ENCODE peak calls at places on chromosomes 13 and 19, in eight cellular contexts. J is CD4-positive, alpha-beta T cell; B is ovary; K is ELR; Y is small intestine; N is fibroblast of the conjunctiva; Q is osteocyte; L is left colon. W is an unnamed sample.

GRCh38 chr19:29785360-29785759 is 26.4 kb upstream of the CCNE1 start:
- DNase-seq in N (no peak), K (no peak), J (no peak), L (no peak), Y (no peak), Q (no peak), B (no peak), W (no peak)

GRCh38 chr19:23980805-23981204 is 66.1 kb downstream of the ZNF726 start:
- DNase-seq in B (no peak), Y (no peak), K (no peak), N (no peak), J (no peak), L (no peak), Q (no peak), W (no peak)

GRCh38 chr19:55452381-55453325 is 8.8 kb downstream of the ISOC2 start:
- DNase-seq in Y (peak; percentile 21), L (no peak), K (peak; percentile 65), Q (peak; percentile 89), J (no peak), N (no peak), B (peak; percentile 75), W (peak; percentile 49)

GRCh38 chr19:39430675-39431593 is 4.8 kb downstream of the RPS16 start:
- DNase-seq in N (no peak), J (no peak), L (no peak), Q (no peak), Y (peak; percentile 38), K (peak; percentile 99), B (no peak), W (no peak)

GRCh38 chr13:53499551-53499950 is 470.9 kb downstream of the OLFM4 start:
- DNase-seq in J (no peak), K (no peak), L (no peak), Q (no peak), B (no peak), N (no peak), Y (no peak), W (no peak)

GRCh38 chr19:30079200-30079599 is 137.2 kb downstream of the URI1 start:
- DNase-seq in J (peak; percentile 2), B (no peak), N (no peak), L (no peak), Y (no peak), Q (no peak), K (no peak), W (no peak)

GRCh38 chr19:2434267-2434666 is 6.9 kb upstream of the TIMM13 start:
- DNase-seq in B (no peak), L (no peak), K (no peak), Y (no peak), N (no peak), J (no peak), Q (no peak), W (no peak)

GRCh38 chr19:23904406-23904805 is 10.3 kb upstream of the ZNF726 start:
- DNase-seq in Q (no peak), Y (no peak), N (no peak), L (no peak), K (no peak), B (no peak), J (no peak), W (no peak)

GRCh38 chr13:111371211-111371610 is 50.8 kb downstream of the TEX29 start:
- DNase-seq in J (no peak), Q (peak; percentile 11), L (no peak), N (peak; percentile 10), K (no peak), B (no peak), Y (no peak), W (no peak)

GRCh38 chr13:103283451-103283820 is 217.2 kb upstream of the SLC10A2 start:
- DNase-seq in B (no peak), J (no peak), Y (no peak), Q (no peak), K (no peak), L (no peak), N (no peak), W (no peak)

GRCh38 chr19:42229263-42229854 is 9.2 kb downstream of the ZNF526 start:
- DNase-seq in K (no peak), N (no peak), Y (no peak), B (no peak), Q (no peak), J (no peak), L (no peak), W (no peak)

GRCh38 chr13:114282143-114282685 is 813 bp downstream of the UPF3A start:
- DNase-seq in B (peak; percentile 27), L (peak; percentile 38), Q (peak; percentile 87), Y (no peak), J (peak; percentile 41), K (peak; percentile 80), N (no peak), W (peak; percentile 47)

GRCh38 chr13:39451301-39451700 is 151.7 kb downstream of the LHFPL6 start:
- DNase-seq in L (no peak), K (no peak), B (no peak), N (no peak), Y (peak; percentile 2), J (no peak), Q (no peak), W (no peak)

GRCh38 chr13:113110852-113111315 is 5.3 kb downstream of the F7 start:
- DNase-seq in Y (no peak), K (no peak), Q (no peak), B (no peak), J (peak; percentile 32), L (peak; percentile 7), N (no peak), W (no peak)

GRCh38 chr19:31826325-31826724 is 477.1 kb upstream of the TSHZ3 start:
- DNase-seq in N (no peak), Y (no peak), K (no peak), B (no peak), J (no peak), Q (no peak), L (no peak), W (no peak)

GRCh38 chr19:14059093-14059480 is 2.8 kb downstream of the PALM3 start:
- DNase-seq in K (peak; percentile 26), J (peak; percentile 57), Q (no peak), B (no peak), Y (no peak), N (no peak), L (no peak), W (peak; percentile 34)

GRCh38 chr13:45575146-45575829 is 40.3 kb downstream of the ERICH6B start:
- DNase-seq in K (peak; percentile 54), Q (no peak), Y (no peak), N (no peak), B (no peak), L (no peak), J (no peak), W (no peak)

GRCh38 chr13:44373247-44373600 is 400 bp upstream of the SERP2 start:
- DNase-seq in B (no peak), J (no peak), N (no peak), K (no peak), Q (no peak), Y (no peak), L (no peak), W (no peak)

GRCh38 chr19:7326105-7326877 is 22.4 kb upstream of the ARHGEF18 start:
- DNase-seq in N (no peak), L (no peak), Y (peak; percentile 53), K (peak; percentile 44), J (no peak), Q (no peak), B (no peak), W (no peak)

GRCh38 chr19:4776436-4777205 is 14.9 kb upstream of the FEM1A start:
- DNase-seq in J (no peak), B (no peak), K (no peak), Q (no peak), Y (no peak), L (no peak), N (no peak), W (no peak)

GRCh38 chr13:32938907-32939306 is 77.3 kb upstream of the KL start:
- DNase-seq in L (no peak), N (no peak), Y (no peak), B (no peak), K (peak; percentile 64), J (no peak), Q (peak; percentile 32), W (no peak)

GRCh38 chr19:6375411-6376010 is at the start of gene PSPN:
- DNase-seq in Y (no peak), J (no peak), B (no peak), Q (no peak), L (no peak), K (no peak), N (no peak), W (no peak)

GRCh38 chr19:46115396-46116109 is 8.9 kb downstream of the IGFL3 start:
- DNase-seq in Y (no peak), Q (no peak), N (no peak), J (no peak), B (no peak), L (no peak), K (peak; percentile 73), W (no peak)

GRCh38 chr19:3950871-3951861 is 18.3 kb downstream of the NMRK2 start:
- DNase-seq in J (no peak), Y (no peak), N (no peak), Q (no peak), K (no peak), B (no peak), L (peak; percentile 53), W (no peak)

GRCh38 chr13:66375756-66376155 is 854.4 kb downstream of the PCDH9 start:
- DNase-seq in J (no peak), N (no peak), Y (no peak), Q (no peak), K (no peak), L (no peak), B (no peak), W (no peak)

GRCh38 chr13:99062593-99062992 is 84.7 kb upstream of the DOCK9 start:
- DNase-seq in Q (no peak), L (no peak), Y (no peak), J (no peak), K (no peak), N (no peak), B (peak; percentile 22), W (no peak)

GRCh38 chr19:32354345-32354744 is 8.9 kb downstream of the ZNF507 start:
- DNase-seq in B (no peak), Y (no peak), N (no peak), Q (no peak), L (no peak), J (no peak), K (no peak), W (no peak)

GRCh38 chr19:44903602-44904425 is 1.8 kb upstream of the APOE start:
- DNase-seq in Y (peak; percentile 55), J (peak; percentile 81), K (peak; percentile 62), B (peak; percentile 68), N (peak; percentile 41), Q (peak; percentile 93), L (no peak), W (peak; percentile 80)

GRCh38 chr19:17873661-17874422 is 2.1 kb downstream of the SLC5A5 start:
- DNase-seq in J (peak; percentile 72), N (no peak), Y (peak; percentile 53), K (peak; percentile 48), L (peak; percentile 43), Q (no peak), B (no peak), W (peak; percentile 63)

GRCh38 chr13:97188207-97188606 is 33.9 kb upstream of the MBNL2 start:
- DNase-seq in K (no peak), L (no peak), Y (no peak), B (no peak), Q (no peak), N (no peak), J (no peak), W (no peak)